ENCODE peak calls at places on chromosome 17, in ten cellular contexts. H, Y, O, U, J, D, B, L, K and I are unnamed samples. For H3K27me3, the result is how much of the 10 kb centered on the place peaks cover.

GRCh38 chr17:1462164-1463112 is 6.4 kb upstream of the CRK start:
- DNase-seq in H (no peak), Y (no peak), O (no peak), U (no peak), J (no peak), D (no peak), B (peak), L (no peak), K (no peak), I (no peak)

GRCh38 chr17:43530303-43531081 is 15.6 kb downstream of the ETV4 start:
- DNase-seq in H (no peak), Y (peak), O (peak), U (peak), J (peak), D (peak), B (peak), L (peak), K (no peak), I (peak)

GRCh38 chr17:65173284-65173793 is 36.2 kb downstream of the RGS9 start:
- DNase-seq in H (no peak), Y (peak), O (peak), U (no peak), J (peak), D (no peak), B (no peak), L (no peak), K (no peak), I (peak)

GRCh38 chr17:2709173-2709661 is 2.3 kb downstream of the CLUH start:
- DNase-seq in H (no peak), Y (peak), O (no peak), U (no peak), J (no peak), D (no peak), B (no peak), L (peak), K (peak), I (no peak)

GRCh38 chr17:10149573-10150399 is 48.6 kb downstream of the GAS7 start:
- DNase-seq in H (no peak), Y (no peak), O (peak), U (no peak), J (no peak), D (no peak), B (peak), L (no peak), K (no peak), I (no peak)

GRCh38 chr17:6507535-6507934 is 48.8 kb downstream of the PITPNM3 start:
- DNase-seq in H (no peak), Y (no peak), O (no peak), U (no peak), J (no peak), D (peak), B (peak), L (no peak), K (no peak), I (no peak)

GRCh38 chr17:45818041-45818440 is 26.6 kb upstream of the SPPL2C start:
- DNase-seq in H (no peak), Y (no peak), O (no peak), U (no peak), J (no peak), D (no peak), B (no peak), L (peak), K (no peak), I (no peak)

GRCh38 chr17:49472527-49472926 is 22.6 kb upstream of the NGFR start:
- DNase-seq in H (no peak), Y (no peak), O (no peak), U (no peak), J (no peak), D (no peak), B (no peak), L (no peak), K (no peak), I (no peak)

GRCh38 chr17:82804442-82805191 is 35.2 kb downstream of the ZNF750 start:
- DNase-seq in H (no peak), Y (peak), O (no peak), U (no peak), J (peak), D (no peak), B (no peak), L (no peak), K (no peak), I (no peak)

DNA sequence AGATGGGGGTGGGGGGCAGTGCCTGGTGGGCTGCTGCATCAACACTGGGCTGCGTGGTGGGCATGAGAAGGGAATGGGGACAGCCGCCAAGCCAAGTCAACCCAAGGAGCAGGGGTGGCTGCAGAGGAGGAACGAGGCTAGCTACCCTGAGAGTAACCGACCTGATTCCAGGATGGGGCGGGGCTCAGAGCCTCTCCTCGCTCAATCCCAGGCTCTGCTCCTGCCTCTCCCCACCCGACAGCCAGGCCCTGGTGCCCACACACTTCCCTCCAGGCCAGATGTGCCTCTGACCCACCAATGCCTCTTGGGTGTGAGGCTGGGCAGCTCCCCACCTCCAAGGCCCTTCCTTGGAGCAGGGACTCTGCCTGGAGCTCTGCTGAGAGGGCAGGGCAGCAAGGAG is 2.7 kb downstream of the NPTX1 start:
- DNase-seq in H (no peak), Y (no peak), O (no peak), U (no peak), J (no peak), D (no peak), B (no peak), L (no peak), K (no peak), I (no peak)
- H3K27me3 ChIP-seq in H (under half), Y (under half), O (under half), U (half or more), J (half or more), D (half or more), B (half or more), L (half or more), K (under half), I (half or more)

GRCh38 chr17:58119491-58119890 is 28.7 kb upstream of the OR4D1 start:
- DNase-seq in H (no peak), Y (no peak), O (no peak), U (no peak), J (no peak), D (no peak), B (no peak), L (no peak), K (no peak), I (no peak)
- H3K27ac ChIP-seq in H (no peak), Y (no peak), O (no peak), U (no peak), J (no peak), D (no peak), B (no peak), L (no peak), K (no peak), I (no peak)

GRCh38 chr17:80481284-80482057 is 5.1 kb upstream of the NPTX1 start:
- DNase-seq in H (no peak), Y (no peak), O (no peak), U (no peak), J (no peak), D (no peak), B (no peak), L (no peak), K (no peak), I (no peak)

GRCh38 chr17:80479246-80479566 is 2.8 kb upstream of the NPTX1 start:
- DNase-seq in H (no peak), Y (no peak), O (no peak), U (no peak), J (no peak), D (no peak), B (no peak), L (no peak), K (no peak), I (no peak)

GRCh38 chr17:80482555-80483308 is 6.3 kb upstream of the NPTX1 start:
- DNase-seq in H (no peak), Y (no peak), O (no peak), U (no peak), J (no peak), D (no peak), B (peak), L (no peak), K (no peak), I (peak)

GRCh38 chr17:80480248-80480647 is 3.8 kb upstream of the NPTX1 start:
- DNase-seq in H (no peak), Y (no peak), O (no peak), U (no peak), J (no peak), D (no peak), B (no peak), L (no peak), K (no peak), I (no peak)

GRCh38 chr17:80482058-80482318 is 5.6 kb upstream of the NPTX1 start:
- DNase-seq in H (no peak), Y (no peak), O (no peak), U (no peak), J (no peak), D (no peak), B (no peak), L (no peak), K (no peak), I (peak)
- H3K27me3 ChIP-seq in H (under half), Y (under half), O (under half), U (under half), J (half or more), D (half or more), B (under half), L (half or more), K (under half), I (under half)

GRCh38 chr17:5434984-5435383 is 4.0 kb downstream of the C1QBP start:
- DNase-seq in H (no peak), Y (no peak), O (no peak), U (no peak), J (no peak), D (no peak), B (no peak), L (no peak), K (no peak), I (no peak)
- H3K27ac ChIP-seq in H (peak), Y (no peak), O (peak), U (no peak), J (no peak), D (no peak), B (no peak), L (no peak), K (no peak), I (peak)

DNA sequence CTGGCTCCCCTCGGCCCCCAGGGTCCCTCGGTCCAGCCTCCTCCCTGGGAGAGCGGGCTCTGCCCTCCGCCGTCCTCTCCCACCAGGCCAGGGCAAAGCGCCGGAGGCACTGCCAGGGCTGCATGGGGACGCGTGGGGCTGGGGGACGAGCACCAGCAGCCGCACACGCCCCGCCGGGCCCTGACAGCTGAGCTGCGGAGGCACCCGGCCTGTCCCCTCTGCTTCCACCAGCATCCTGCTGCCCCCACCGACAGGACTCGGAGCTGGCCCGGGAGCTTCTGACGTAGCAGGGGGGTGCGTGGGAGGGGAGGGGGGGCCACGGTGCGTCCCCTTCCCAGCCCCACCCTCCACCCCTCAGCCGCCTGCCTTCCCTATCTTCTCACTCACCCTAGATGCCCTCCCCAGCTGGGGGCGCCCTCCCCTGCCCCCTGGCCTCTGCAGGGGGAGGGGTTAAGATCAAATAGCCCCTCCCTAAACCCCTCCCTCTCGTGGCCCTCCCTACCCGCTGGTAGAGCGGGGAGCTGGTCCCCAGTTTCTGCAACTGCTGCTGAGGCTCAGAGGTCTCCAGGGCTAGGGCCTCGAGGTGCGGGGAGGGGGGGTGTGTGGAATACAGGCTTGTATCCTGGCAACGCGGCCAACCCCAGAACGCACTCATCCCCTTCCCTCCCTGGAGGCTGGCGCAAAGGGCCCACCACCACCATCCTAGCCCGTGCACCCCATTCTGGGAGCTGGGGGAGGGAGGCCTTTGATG is 1.1 kb downstream of the SRCIN1 start:
- DNase-seq in H (no peak), Y (peak), O (peak), U (no peak), J (no peak), D (no peak), B (no peak), L (no peak), K (no peak), I (no peak)
- H3K27me3 ChIP-seq in H (under half), Y (under half), O (under half), U (under half), J (half or more), D (half or more), B (under half), L (half or more), K (under half), I (half or more)

GRCh38 chr17:81662002-81662401 is 4.4 kb downstream of the OXLD1 start:
- DNase-seq in H (no peak), Y (no peak), O (no peak), U (no peak), J (no peak), D (no peak), B (no peak), L (no peak), K (no peak), I (no peak)
- H3K27ac ChIP-seq in H (no peak), Y (no peak), O (no peak), U (no peak), J (no peak), D (no peak), B (no peak), L (no peak), K (no peak), I (no peak)

DNA sequence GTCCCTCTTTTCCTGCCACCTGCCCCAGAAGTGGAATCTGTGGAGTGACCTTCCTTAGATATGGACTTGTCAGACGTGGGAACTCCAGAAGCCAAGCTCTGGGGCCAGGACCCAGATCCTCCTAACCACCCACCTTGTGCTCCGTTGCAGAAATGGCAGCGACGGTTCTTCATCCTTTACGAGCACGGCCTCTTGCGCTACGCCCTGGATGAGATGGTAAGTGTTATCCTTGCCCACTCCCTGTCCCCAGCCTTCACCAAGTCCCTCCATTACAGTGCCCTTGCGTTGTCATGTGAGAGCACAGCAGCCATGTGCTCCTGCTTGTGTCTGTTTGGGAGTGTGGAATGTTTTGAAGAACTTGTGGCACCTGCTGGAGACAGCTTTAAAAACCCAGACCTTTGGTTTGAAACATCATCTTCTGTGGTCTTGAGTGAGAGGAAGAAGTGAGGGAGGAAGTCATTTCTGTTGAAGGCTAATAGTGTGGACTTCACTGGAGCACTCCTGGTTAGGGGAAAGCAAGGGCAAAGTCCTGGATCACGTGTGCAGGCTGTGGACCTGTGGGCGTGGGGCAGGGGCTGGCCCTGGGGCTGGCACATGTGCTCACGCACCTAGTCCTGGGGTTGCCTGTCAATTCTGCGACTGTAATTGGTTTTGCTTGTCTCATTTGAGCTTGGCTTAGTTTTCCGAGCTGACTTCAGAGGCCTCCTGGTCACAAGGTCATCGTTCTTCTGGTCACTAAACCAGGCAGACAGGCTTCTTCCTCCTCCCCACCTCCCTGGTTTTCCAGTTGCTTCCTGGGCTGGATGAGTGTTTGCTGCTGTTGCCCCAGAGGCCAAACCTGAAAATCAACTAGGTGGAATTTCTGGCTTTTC is 35.8 kb downstream of the MPRIP start:
- DNase-seq in H (no peak), Y (peak), O (peak), U (no peak), J (no peak), D (no peak), B (peak), L (peak), K (peak), I (peak)
- H3K27me3 ChIP-seq in H (under half), Y (under half), O (under half), U (under half), J (under half), D (under half), B (under half), L (under half), K (under half), I (under half)

GRCh38 chr17:76263896-76264295 is 1.3 kb upstream of the UBALD2 start:
- DNase-seq in H (no peak), Y (no peak), O (no peak), U (no peak), J (no peak), D (no peak), B (no peak), L (no peak), K (no peak), I (peak)

GRCh38 chr17:76265624-76266243 is 586 bp downstream of the UBALD2 start:
- DNase-seq in H (no peak), Y (peak), O (peak), U (no peak), J (peak), D (no peak), B (no peak), L (peak), K (no peak), I (peak)

GRCh38 chr17:76262732-76263344 is 2.3 kb upstream of the UBALD2 start:
- DNase-seq in H (no peak), Y (peak), O (no peak), U (no peak), J (no peak), D (no peak), B (peak), L (no peak), K (no peak), I (no peak)

GRCh38 chr17:76264755-76265623 is at the start of gene UBALD2:
- DNase-seq in H (peak), Y (peak), O (peak), U (peak), J (peak), D (peak), B (peak), L (peak), K (peak), I (peak)

DNA sequence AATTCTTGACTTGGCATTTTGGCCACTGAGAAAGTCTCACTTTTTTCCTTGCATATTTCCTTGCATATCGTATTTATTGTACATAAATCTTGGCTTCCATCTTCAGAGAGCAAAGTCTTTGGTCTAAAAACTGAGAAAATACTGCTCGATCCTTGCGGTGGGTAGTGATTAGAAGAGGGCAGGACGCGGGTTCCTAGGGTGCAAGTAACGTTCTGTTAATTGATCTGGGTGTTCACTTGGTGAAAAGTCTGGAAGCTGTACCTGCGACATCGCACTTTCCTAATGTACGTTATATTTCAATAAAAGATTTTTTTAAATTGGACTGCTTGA is 758 bp upstream of the UBALD2 start:
- DNase-seq in H (no peak), Y (no peak), O (no peak), U (no peak), J (no peak), D (no peak), B (no peak), L (no peak), K (no peak), I (no peak)
- H3K27ac ChIP-seq in H (peak), Y (peak), O (no peak), U (no peak), J (peak), D (peak), B (peak), L (peak), K (peak), I (peak)